ENCODE peak calls at places on chromosomes 1 and 21, in eight cellular contexts. Y is NCI-H1436; C is progenitor cell of endocrine pancreas; U is effector memory CD8-positive, alpha-beta T cell; O is HS-5; N is osteocyte; P is cardiac fibroblast; K is RPMI7951. J is an unnamed sample.

GRCh38 chr1:11019971-11020370 is 7.5 kb downstream of the TARDBP start:
- DNase-seq in Y (no peak), C (no peak), U (no peak), O (no peak), N (no peak), P (no peak), K (no peak), J (no peak)

GRCh38 chr1:192983349-192983980 is 75.7 kb downstream of the UCHL5 start:
- DNase-seq in Y (no peak), C (no peak), U (no peak), O (no peak), N (no peak), P (no peak), K (no peak), J (no peak)

GRCh38 chr1:110061341-110061740 is 9.1 kb downstream of the ALX3 start:
- DNase-seq in Y (no peak), C (no peak), U (no peak), O (no peak), N (no peak), P (no peak), K (no peak), J (no peak)

GRCh38 chr1:208939545-208940085 is 643.9 kb upstream of the CAMK1G start:
- DNase-seq in Y (no peak), C (no peak), U (no peak), O (no peak), N (no peak), P (no peak), K (no peak), J (peak)

GRCh38 chr1:1671365-1672119 is 12.7 kb upstream of the CDK11B start:
- DNase-seq in Y (no peak), C (no peak), U (no peak), O (no peak), N (no peak), P (no peak), K (no peak), J (no peak)

GRCh38 chr1:184193451-184193850 is 141.9 kb downstream of the TSEN15 start:
- DNase-seq in Y (no peak), C (no peak), U (no peak), O (no peak), N (no peak), P (no peak), K (no peak), J (no peak)

GRCh38 chr1:99173900-99174299 is 90.4 kb upstream of the PLPPR4 start:
- DNase-seq in Y (no peak), C (no peak), U (no peak), O (no peak), N (no peak), P (no peak), K (no peak), J (no peak)

GRCh38 chr1:22225858-22226584 is 83.1 kb upstream of the WNT4 start:
- DNase-seq in Y (no peak), C (no peak), U (no peak), O (no peak), N (no peak), P (no peak), K (no peak), J (peak)

GRCh38 chr1:22207605-22208264 is 64.8 kb upstream of the WNT4 start:
- DNase-seq in Y (no peak), C (no peak), U (no peak), O (no peak), N (no peak), P (no peak), K (no peak), J (peak)

GRCh38 chr1:64290420-64290819 is 87.0 kb downstream of the UBE2U start:
- DNase-seq in Y (no peak), C (no peak), U (no peak), O (no peak), N (no peak), P (no peak), K (no peak), J (no peak)

GRCh38 chr1:113963281-113963906 is 15.9 kb upstream of the OLFML3 start:
- DNase-seq in Y (no peak), C (no peak), U (no peak), O (no peak), N (no peak), P (peak), K (no peak), J (peak)

GRCh38 chr1:201656670-201657032 is 117.7 kb downstream of the NAV1 start:
- DNase-seq in Y (peak), C (no peak), U (no peak), O (no peak), N (peak), P (peak), K (peak), J (peak)

GRCh38 chr21:44464351-44464750 is 9.0 kb downstream of the LRRC3 start:
- DNase-seq in Y (no peak), C (no peak), U (no peak), O (no peak), N (no peak), P (no peak), K (no peak), J (no peak)

GRCh38 chr1:91124989-91125417 is 103.2 kb upstream of the ZNF644 start:
- DNase-seq in Y (no peak), C (no peak), U (peak), O (no peak), N (no peak), P (no peak), K (peak), J (peak)

GRCh38 chr1:107879338-107879737 is 85.6 kb downstream of the VAV3 start:
- DNase-seq in Y (no peak), C (no peak), U (no peak), O (no peak), N (no peak), P (peak), K (no peak), J (no peak)

GRCh38 chr1:15128077-15128476 is 25.5 kb upstream of the TMEM51 start:
- DNase-seq in Y (no peak), C (no peak), U (no peak), O (no peak), N (no peak), P (no peak), K (no peak), J (no peak)

GRCh38 chr1:55061706-55062321 is 22.5 kb downstream of the PCSK9 start:
- DNase-seq in Y (no peak), C (no peak), U (no peak), O (no peak), N (peak), P (no peak), K (no peak), J (no peak)

GRCh38 chr1:21666572-21667320 is 2.4 kb downstream of the RAP1GAP start:
- DNase-seq in Y (no peak), C (no peak), U (no peak), O (no peak), N (no peak), P (no peak), K (no peak), J (peak)

GRCh38 chr1:205797122-205797521 is 15.9 kb downstream of the SLC41A1 start:
- DNase-seq in Y (no peak), C (no peak), U (no peak), O (no peak), N (no peak), P (no peak), K (no peak), J (no peak)

GRCh38 chr1:60904079-60904852 is 178.1 kb upstream of the NFIA start:
- DNase-seq in Y (no peak), C (no peak), U (no peak), O (no peak), N (no peak), P (peak), K (peak), J (no peak)

GRCh38 chr1:145985502-145986439 is 10.6 kb downstream of the TXNIP start:
- DNase-seq in Y (no peak), C (no peak), U (no peak), O (peak), N (no peak), P (peak), K (peak), J (peak)

GRCh38 chr1:236440373-236440772 is 46.3 kb downstream of the EDARADD start:
- DNase-seq in Y (no peak), C (no peak), U (no peak), O (no peak), N (no peak), P (no peak), K (no peak), J (no peak)

GRCh38 chr1:239891621-239892358 is 199.9 kb upstream of the FMN2 start:
- DNase-seq in Y (no peak), C (no peak), U (no peak), O (no peak), N (no peak), P (no peak), K (no peak), J (peak)

GRCh38 chr1:55129194-55129728 is 85.9 kb downstream of the USP24 start:
- DNase-seq in Y (no peak), C (no peak), U (no peak), O (no peak), N (no peak), P (peak), K (peak), J (no peak)

GRCh38 chr1:208235983-208236761 is 8.0 kb downstream of the PLXNA2 start:
- DNase-seq in Y (no peak), C (no peak), U (no peak), O (no peak), N (no peak), P (peak), K (peak), J (no peak)

GRCh38 chr1:235011599-235012435 is 116.8 kb downstream of the TOMM20 start:
- DNase-seq in Y (no peak), C (no peak), U (peak), O (peak), N (no peak), P (peak), K (peak), J (peak)

GRCh38 chr1:229116114-229116513 is 154.8 kb upstream of the RAB4A start:
- DNase-seq in Y (no peak), C (no peak), U (no peak), O (no peak), N (no peak), P (no peak), K (no peak), J (no peak)

GRCh38 chr1:245310605-245311531 is 156.1 kb downstream of the KIF26B start:
- DNase-seq in Y (no peak), C (no peak), U (no peak), O (no peak), N (no peak), P (peak), K (no peak), J (no peak)

GRCh38 chr1:156879876-156880275 is 13.6 kb upstream of the PEAR1 start:
- DNase-seq in Y (no peak), C (no peak), U (no peak), O (no peak), N (no peak), P (no peak), K (no peak), J (no peak)

GRCh38 chr1:22814176-22815042 is 103.8 kb downstream of the EPHB2 start:
- DNase-seq in Y (no peak), C (no peak), U (no peak), O (no peak), N (no peak), P (no peak), K (peak), J (no peak)

GRCh38 chr1:200625381-200625824 is 4.9 kb upstream of the KIF14 start:
- DNase-seq in Y (no peak), C (no peak), U (no peak), O (no peak), N (no peak), P (peak), K (peak), J (peak)

GRCh38 chr1:239635276-239635675 is 248.9 kb downstream of the CHRM3 start:
- DNase-seq in Y (no peak), C (no peak), U (no peak), O (no peak), N (no peak), P (no peak), K (no peak), J (no peak)

GRCh38 chr1:156691665-156692408 is 13.5 kb downstream of the CRABP2 start:
- DNase-seq in Y (no peak), C (no peak), U (no peak), O (no peak), N (no peak), P (no peak), K (peak), J (peak)

GRCh38 chr1:193629875-193630274 is 443.5 kb upstream of the B3GALT2 start:
- DNase-seq in Y (no peak), C (no peak), U (no peak), O (no peak), N (no peak), P (peak), K (peak), J (no peak)

GRCh38 chr1:110318046-110318445 is 21.1 kb upstream of the RBM15 start:
- DNase-seq in Y (no peak), C (no peak), U (no peak), O (no peak), N (peak), P (no peak), K (no peak), J (no peak)

GRCh38 chr1:109931189-109931672 is 20.6 kb downstream of the CSF1 start:
- DNase-seq in Y (no peak), C (peak), U (no peak), O (no peak), N (peak), P (peak), K (peak), J (peak)

GRCh38 chr1:117699953-117700352 is 94.1 kb downstream of the TENT5C start:
- DNase-seq in Y (no peak), C (no peak), U (no peak), O (no peak), N (no peak), P (no peak), K (no peak), J (no peak)

J was measured in NCI-H82.